ENCODE peak calls at places on chromosome 17, in six cellular contexts. M is ureter; Z is endothelial cell; X is AG08395; D is CD4-positive, alpha-beta T cell; J is posterior vena cava. H is an unnamed sample.

GRCh38 chr17:58606934-58607333 is 84.9 kb downstream of the TEX14 start:
- DNase-seq in J (no peak), Z (no peak), D (no peak), X (no peak), M (no peak), H (no peak)

GRCh38 chr17:3528604-3529511 is 28.8 kb downstream of the TRPV3 start:
- DNase-seq in Z (no peak), J (peak), D (no peak), M (peak), X (peak), H (no peak)

GRCh38 chr17:47806913-47807255 is 14.7 kb downstream of the OSBPL7 start:
- DNase-seq in M (no peak), J (peak), D (no peak), X (no peak), Z (no peak), H (no peak)

GRCh38 chr17:81960130-81960958 is 643 bp downstream of the NOTUM start:
- DNase-seq in X (no peak), M (no peak), D (no peak), Z (no peak), J (no peak), H (no peak)

GRCh38 chr17:57279432-57279831 is 23.1 kb downstream of the MSI2 start:
- DNase-seq in M (no peak), Z (no peak), D (no peak), X (no peak), J (no peak), H (no peak)

GRCh38 chr17:77884967-77885641 is 73.4 kb upstream of the TNRC6C start:
- DNase-seq in X (no peak), M (no peak), J (no peak), Z (no peak), D (no peak), H (no peak)

GRCh38 chr17:7650509-7651096 is at the start of gene ATP1B2:
- DNase-seq in D (peak), M (peak), Z (peak), J (no peak), X (peak), H (peak)

GRCh38 chr17:64020068-64020766 is at the start of gene ICAM2:
- DNase-seq in M (peak), D (peak), X (no peak), J (no peak), Z (no peak), H (peak)

GRCh38 chr17:63249256-63250006 is 196.7 kb downstream of the CYB561 start:
- DNase-seq in X (peak), D (no peak), Z (no peak), M (no peak), J (no peak), H (peak)

GRCh38 chr17:80364091-80364691 is 50.8 kb upstream of the ENDOV start:
- DNase-seq in D (no peak), X (no peak), J (peak), Z (no peak), M (no peak), H (peak)

GRCh38 chr17:10605221-10605783 is 51.8 kb downstream of the MYH3 start:
- DNase-seq in X (no peak), D (no peak), J (no peak), M (no peak), Z (no peak), H (no peak)

GRCh38 chr17:82050761-82051641 is 610 bp downstream of the RFNG start:
- DNase-seq in Z (no peak), M (no peak), X (peak), J (no peak), D (no peak), H (peak)

GRCh38 chr17:9324864-9325263 is 250.8 kb downstream of the STX8 start:
- DNase-seq in X (no peak), J (no peak), D (no peak), Z (no peak), M (no peak), H (no peak)

GRCh38 chr17:4206945-4207344 is 56.8 kb downstream of the ANKFY1 start:
- DNase-seq in Z (no peak), D (no peak), M (no peak), J (no peak), X (no peak), H (no peak)

GRCh38 chr17:49815761-49816281 is 27.3 kb downstream of the KAT7 start:
- DNase-seq in D (no peak), M (no peak), X (no peak), J (no peak), Z (no peak), H (no peak)

H was measured in AG20443.